ENCODE peak calls at places on chromosome 20, in nine cellular contexts. A is neural progenitor cell, B is endothelial cell of umbilical vein, K is GM23248, F is astrocyte, Y is K562, X is SK-N-SH, E is IMR-90, N is mesenchymal stem cell. D is an unnamed sample.

GRCh38 chr20:44204156-44204831 is 6.3 kb downstream of the OSER1 start:
- DNase-seq in A (no peak), B (peak; percentile 84), K (peak; percentile 94), F (peak; percentile 96), Y (no peak), X (no peak), E (peak; percentile 96), N (peak; percentile 89), D (no peak)

GRCh38 chr20:61159940-61160688 is 91.9 kb upstream of the CDH4 start:
- DNase-seq in A (no peak), B (no peak), K (no peak), F (no peak), Y (no peak), X (no peak), E (no peak), N (no peak), D (no peak)

GRCh38 chr20:16771204-16771603 is 23.0 kb downstream of the OTOR start:
- DNase-seq in A (no peak), B (no peak), K (no peak), F (no peak), Y (no peak), X (no peak), E (peak; percentile 16), N (no peak), D (no peak)

GRCh38 chr20:29298759-29299613 is 1958.5 kb upstream of the DEFB115 start:
- DNase-seq in A (no peak), B (no peak), K (no peak), F (peak; percentile 32), Y (no peak), X (no peak), E (no peak), N (no peak), D (no peak)

GRCh38 chr20:3436864-3437574 is 29.6 kb upstream of the DNAAF9 start:
- DNase-seq in A (no peak), B (no peak), K (no peak), F (no peak), Y (no peak), X (no peak), E (no peak), N (no peak), D (no peak)

GRCh38 chr20:63337786-63338420 is 23.2 kb downstream of the CHRNA4 start:
- DNase-seq in A (no peak), B (no peak), K (no peak), F (peak; percentile 13), Y (no peak), X (no peak), E (no peak), N (no peak), D (no peak)

GRCh38 chr20:9903048-9903651 is 64.3 kb upstream of the PAK5 start:
- DNase-seq in A (peak; percentile 70), B (peak; percentile 11), K (peak; percentile 11), F (no peak), Y (no peak), X (no peak), E (no peak), N (peak; percentile 3), D (peak; percentile 62)

GRCh38 chr20:51985013-51985415 is 182.7 kb upstream of the SALL4 start:
- DNase-seq in A (no peak), B (peak; percentile 96), K (peak; percentile 93), F (peak; percentile 95), Y (no peak), X (peak; percentile 60), E (peak; percentile 96), N (peak; percentile 88), D (no peak)

GRCh38 chr20:11124849-11125505 is 451.2 kb upstream of the JAG1 start:
- DNase-seq in A (no peak), B (peak; percentile 30), K (peak; percentile 11), F (no peak), Y (no peak), X (no peak), E (no peak), N (no peak), D (no peak)

GRCh38 chr20:1381753-1382591 is 10.9 kb downstream of the FKBP1A start:
- DNase-seq in A (no peak), B (no peak), K (peak; percentile 49), F (peak; percentile 22), Y (no peak), X (no peak), E (peak; percentile 63), N (no peak), D (no peak)

GRCh38 chr20:58438970-58439808 is 50.2 kb downstream of the VAPB start:
- DNase-seq in A (no peak), B (no peak), K (no peak), F (no peak), Y (no peak), X (no peak), E (no peak), N (no peak), D (no peak)

GRCh38 chr20:22507240-22507961 is 77.0 kb downstream of the FOXA2 start:
- DNase-seq in A (no peak), B (no peak), K (no peak), F (no peak), Y (no peak), X (no peak), E (no peak), N (no peak), D (no peak)

GRCh38 chr20:23331951-23332350 is 18.6 kb upstream of the NXT1 start:
- DNase-seq in A (peak; percentile 24), B (peak; percentile 82), K (no peak), F (peak; percentile 69), Y (no peak), X (no peak), E (no peak), N (no peak), D (no peak)

GRCh38 chr20:61953037-61953788 is 112.5 kb downstream of the TAF4 start:
- DNase-seq in A (no peak), B (no peak), K (no peak), F (no peak), Y (no peak), X (no peak), E (no peak), N (no peak), D (no peak)

DNA sequence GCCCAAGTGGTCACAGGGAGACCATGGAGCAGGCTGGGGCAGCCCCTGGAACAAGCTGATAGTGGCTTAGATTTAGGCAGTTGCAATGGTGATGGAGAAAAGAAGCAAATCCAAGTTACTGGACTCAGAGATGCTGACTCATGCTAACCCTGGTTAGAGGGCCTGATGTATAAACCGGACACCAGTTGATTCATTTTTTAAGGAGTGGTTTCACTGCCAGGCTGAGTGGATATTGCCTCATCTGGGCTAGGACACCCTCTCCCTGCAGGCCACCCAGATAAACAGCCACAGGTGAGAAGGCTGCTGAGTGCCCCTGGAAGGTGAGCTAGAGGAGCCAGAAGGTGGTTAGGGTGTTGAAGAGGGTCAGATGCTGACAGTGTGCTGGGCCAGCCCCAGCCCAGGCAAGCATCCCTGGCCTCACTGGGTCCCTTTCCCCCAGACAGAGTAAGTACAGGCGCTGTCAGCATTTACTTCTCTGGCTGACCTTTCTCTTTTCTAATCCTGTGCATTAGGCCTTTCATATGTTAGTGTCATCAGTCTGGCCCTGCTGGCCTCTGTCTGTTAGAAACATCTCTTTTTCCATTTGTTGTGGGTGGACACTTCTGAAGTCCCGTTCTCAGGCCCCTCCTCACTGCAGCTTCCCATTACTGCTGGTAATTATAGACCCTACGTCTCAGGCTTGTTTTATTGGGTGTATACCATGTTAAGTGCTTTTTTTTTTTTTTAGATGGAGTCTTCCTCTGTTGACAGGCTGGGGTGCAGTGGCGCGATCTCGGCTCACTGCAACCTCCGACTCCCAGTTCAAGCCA is 13.5 kb downstream of the EPB41L1 start:
- DNase-seq in A (no peak), B (no peak), K (peak; percentile 58), F (peak; percentile 23), Y (peak; percentile 52), X (no peak), E (peak; percentile 84), N (peak; percentile 72), D (no peak)
- H3K4me2 ChIP-seq in A (no peak overlapping the region), B (no peak overlapping the region), K (no peak overlapping the region), F (no peak overlapping the region), Y (no peak overlapping the region), X (peak overlapping the region; percentile 6), E (no peak overlapping the region), N (no peak overlapping the region), D (no peak overlapping the region)

DNA sequence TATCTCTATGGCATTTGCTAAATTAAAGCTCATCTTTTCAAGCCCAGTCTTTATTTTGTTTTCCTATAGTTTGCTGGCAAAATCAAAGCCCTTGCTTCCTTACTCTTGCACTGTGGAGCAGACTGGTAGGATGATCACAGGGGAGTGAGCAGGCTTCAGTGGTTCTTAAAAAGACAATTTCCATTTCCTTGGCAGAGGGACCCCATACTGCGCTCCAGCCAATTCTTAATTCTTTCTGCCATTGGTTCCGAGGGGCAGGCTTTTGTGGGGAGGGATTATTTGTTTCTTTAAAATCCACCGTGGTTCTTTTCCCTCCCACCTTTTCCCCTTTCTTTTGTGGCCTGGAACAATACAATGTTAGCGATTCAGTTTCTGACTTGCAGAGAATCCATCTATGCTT is 378.8 kb upstream of the FLRT3 start:
- DNase-seq in A (peak; percentile 92), B (no peak), K (no peak), F (no peak), Y (no peak), X (no peak), E (no peak), N (no peak), D (no peak)
- H3K4me1 ChIP-seq in A (peaks cover 63% of the 10 kb centered on the region), B (no peaks in the 10 kb centered on the region), K (peaks cover 13% of the 10 kb centered on the region), F (peaks cover 4% of the 10 kb centered on the region), Y (no peaks in the 10 kb centered on the region), X (peaks cover 8% of the 10 kb centered on the region), E (no peaks in the 10 kb centered on the region), N (peaks cover 1% of the 10 kb centered on the region), D (no peaks in the 10 kb centered on the region)

GRCh38 chr20:49140834-49141233 is 47.3 kb downstream of the STAU1 start:
- DNase-seq in A (no peak), B (no peak), K (peak; percentile 27), F (no peak), Y (no peak), X (no peak), E (no peak), N (no peak), D (no peak)
- H3K4me2 ChIP-seq in A (no peak overlapping the region), B (no peak overlapping the region), K (no peak overlapping the region), F (no peak overlapping the region), Y (no peak overlapping the region), X (no peak overlapping the region), E (no peak overlapping the region), N (no peak overlapping the region), D (no peak overlapping the region)

GRCh38 chr20:45336530-45337366 is 11.5 kb downstream of the SDC4 start:
- DNase-seq in A (no peak), B (no peak), K (peak; percentile 99), F (peak; percentile 95), Y (no peak), X (no peak), E (peak; percentile 95), N (peak; percentile 92), D (no peak)

GRCh38 chr20:45337367-45338120 is 10.7 kb downstream of the SDC4 start:
- DNase-seq in A (no peak), B (no peak), K (peak; percentile 97), F (peak; percentile 96), Y (peak; percentile 64), X (no peak), E (peak; percentile 94), N (peak; percentile 89), D (no peak)

GRCh38 chr20:45339799-45340198 is 8.4 kb downstream of the SDC4 start:
- DNase-seq in A (no peak), B (no peak), K (no peak), F (no peak), Y (no peak), X (no peak), E (no peak), N (no peak), D (no peak)

GRCh38 chr20:45339084-45339483 is 9.1 kb downstream of the SDC4 start:
- DNase-seq in A (no peak), B (no peak), K (no peak), F (no peak), Y (peak; percentile 42), X (no peak), E (no peak), N (no peak), D (no peak)

GRCh38 chr20:45338121-45339030 is 9.8 kb downstream of the SDC4 start:
- DNase-seq in A (no peak), B (no peak), K (peak; percentile 54), F (no peak), Y (no peak), X (no peak), E (no peak), N (peak; percentile 59), D (no peak)
- H3K4me1 ChIP-seq in A (peaks cover 51% of the 10 kb centered on the region), B (peaks cover 35% of the 10 kb centered on the region), K (peaks cover 77% of the 10 kb centered on the region), F (peaks cover 71% of the 10 kb centered on the region), Y (peaks cover 61% of the 10 kb centered on the region), X (peaks cover 55% of the 10 kb centered on the region), E (peaks cover 57% of the 10 kb centered on the region), N (peaks cover 63% of the 10 kb centered on the region), D (no peaks in the 10 kb centered on the region)

D was measured in Karpas-422.